ENCODE peak calls at places on chromosome 2, in nine cellular contexts. One of them, this sample, is unnamed.

GRCh38 chr2:58054264-58054663 is 7.7 kb downstream of the VRK2 start:
- DNase-seq in spleen: no peak
- DNase-seq in H1: no peak
- DNase-seq in endothelial cell of umbilical vein: no peak
- DNase-seq in sigmoid colon: no peak
- DNase-seq in stomach: no peak
- DNase-seq in transverse colon: no peak
- DNase-seq in upper lobe of left lung: no peak
- DNase-seq in HCT116: no peak
- DNase-seq in this sample: no peak

GRCh38 chr2:102313025-102313424 is 1.7 kb downstream of the IL1RL1 start:
- DNase-seq in endothelial cell of umbilical vein: peak; percentile 67
- DNase-seq in transverse colon: no peak
- DNase-seq in sigmoid colon: no peak
- DNase-seq in upper lobe of left lung: no peak
- DNase-seq in stomach: no peak
- DNase-seq in spleen: no peak
- DNase-seq in H1: no peak
- DNase-seq in HCT116: no peak
- DNase-seq in this sample: no peak

GRCh38 chr2:195672674-195673073 is 15.6 kb downstream of the SLC39A10 start:
- DNase-seq in upper lobe of left lung: no peak
- DNase-seq in HCT116: no peak
- DNase-seq in sigmoid colon: no peak
- DNase-seq in transverse colon: no peak
- DNase-seq in endothelial cell of umbilical vein: no peak
- DNase-seq in stomach: no peak
- DNase-seq in spleen: no peak
- DNase-seq in H1: no peak
- DNase-seq in this sample: no peak

GRCh38 chr2:168608796-168609195 is 152.7 kb downstream of the CERS6 start:
- DNase-seq in HCT116: no peak
- DNase-seq in H1: no peak
- DNase-seq in upper lobe of left lung: no peak
- DNase-seq in transverse colon: no peak
- DNase-seq in endothelial cell of umbilical vein: no peak
- DNase-seq in spleen: no peak
- DNase-seq in sigmoid colon: no peak
- DNase-seq in stomach: no peak
- DNase-seq in this sample: no peak

GRCh38 chr2:177031435-177032222 is 181.0 kb upstream of the HNRNPA3 start:
- DNase-seq in endothelial cell of umbilical vein: no peak
- DNase-seq in sigmoid colon: no peak
- DNase-seq in H1: no peak
- DNase-seq in spleen: no peak
- DNase-seq in stomach: no peak
- DNase-seq in upper lobe of left lung: no peak
- DNase-seq in HCT116: no peak
- DNase-seq in transverse colon: no peak
- DNase-seq in this sample: no peak

GRCh38 chr2:101329026-101329425 is 20.5 kb upstream of the RNF149 start:
- DNase-seq in upper lobe of left lung: no peak
- DNase-seq in stomach: no peak
- DNase-seq in transverse colon: no peak
- DNase-seq in spleen: no peak
- DNase-seq in HCT116: no peak
- DNase-seq in endothelial cell of umbilical vein: no peak
- DNase-seq in sigmoid colon: no peak
- DNase-seq in H1: no peak
- DNase-seq in this sample: no peak

GRCh38 chr2:45851576-45852304 is 200.3 kb downstream of the PRKCE start:
- DNase-seq in stomach: no peak
- DNase-seq in HCT116: no peak
- DNase-seq in H1: no peak
- DNase-seq in upper lobe of left lung: no peak
- DNase-seq in spleen: peak; percentile 54
- DNase-seq in endothelial cell of umbilical vein: no peak
- DNase-seq in sigmoid colon: no peak
- DNase-seq in transverse colon: no peak
- DNase-seq in this sample: no peak

GRCh38 chr2:27263287-27264252 is 723 bp upstream of the SLC30A3 start:
- DNase-seq in spleen: no peak
- DNase-seq in transverse colon: no peak
- DNase-seq in sigmoid colon: no peak
- DNase-seq in HCT116: no peak
- DNase-seq in endothelial cell of umbilical vein: peak; percentile 31
- DNase-seq in upper lobe of left lung: no peak
- DNase-seq in H1: no peak
- DNase-seq in stomach: no peak
- DNase-seq in this sample: no peak

GRCh38 chr2:238720232-238720672 is 127.6 kb upstream of the TWIST2 start:
- DNase-seq in HCT116: peak; percentile 52
- DNase-seq in endothelial cell of umbilical vein: peak; percentile 29
- DNase-seq in spleen: no peak
- DNase-seq in transverse colon: peak; percentile 56
- DNase-seq in sigmoid colon: no peak
- DNase-seq in upper lobe of left lung: peak; percentile 48
- DNase-seq in H1: peak; percentile 43
- DNase-seq in stomach: peak; percentile 54
- DNase-seq in this sample: no peak

GRCh38 chr2:233852056-233852455 is 2.3 kb downstream of the HJURP start:
- DNase-seq in H1: no peak
- DNase-seq in HCT116: no peak
- DNase-seq in sigmoid colon: no peak
- DNase-seq in stomach: peak; percentile 23
- DNase-seq in transverse colon: no peak
- DNase-seq in endothelial cell of umbilical vein: peak; percentile 51
- DNase-seq in upper lobe of left lung: no peak
- DNase-seq in spleen: no peak
- DNase-seq in this sample: no peak
- H3K4me3 ChIP-seq in H1: no peak overlapping the region
- H3K4me3 ChIP-seq in HCT116: no peak overlapping the region
- H3K4me3 ChIP-seq in sigmoid colon: no peak overlapping the region
- H3K4me3 ChIP-seq in stomach: no peak overlapping the region
- H3K4me3 ChIP-seq in transverse colon: no peak overlapping the region
- H3K4me3 ChIP-seq in endothelial cell of umbilical vein: peak overlapping the region; percentile 89
- H3K4me3 ChIP-seq in upper lobe of left lung: no peak overlapping the region
- H3K4me3 ChIP-seq in spleen: no peak overlapping the region
- H3K4me3 ChIP-seq in this sample: no peak overlapping the region

GRCh38 chr2:8119782-8120551 is 561.9 kb upstream of the ID2 start:
- DNase-seq in upper lobe of left lung: no peak
- DNase-seq in HCT116: no peak
- DNase-seq in sigmoid colon: no peak
- DNase-seq in H1: no peak
- DNase-seq in transverse colon: peak; percentile 27
- DNase-seq in endothelial cell of umbilical vein: no peak
- DNase-seq in spleen: no peak
- DNase-seq in stomach: no peak
- DNase-seq in this sample: no peak
- TF ChIP-seq POLR2AphosphoS5 in upper lobe of left lung: no peak
- TF ChIP-seq POLR2AphosphoS5 in HCT116: no peak
- TF ChIP-seq POLR2AphosphoS5 in sigmoid colon: no peak
- TF ChIP-seq POLR2AphosphoS5 in H1: no peak
- TF ChIP-seq POLR2AphosphoS5 in transverse colon: peak; percentile 43
- TF ChIP-seq POLR2AphosphoS5 in endothelial cell of umbilical vein: no peak
- TF ChIP-seq POLR2AphosphoS5 in spleen: no peak
- TF ChIP-seq POLR2AphosphoS5 in stomach: peak; percentile 5
- TF ChIP-seq POLR2AphosphoS5 in this sample: no peak

DNA sequence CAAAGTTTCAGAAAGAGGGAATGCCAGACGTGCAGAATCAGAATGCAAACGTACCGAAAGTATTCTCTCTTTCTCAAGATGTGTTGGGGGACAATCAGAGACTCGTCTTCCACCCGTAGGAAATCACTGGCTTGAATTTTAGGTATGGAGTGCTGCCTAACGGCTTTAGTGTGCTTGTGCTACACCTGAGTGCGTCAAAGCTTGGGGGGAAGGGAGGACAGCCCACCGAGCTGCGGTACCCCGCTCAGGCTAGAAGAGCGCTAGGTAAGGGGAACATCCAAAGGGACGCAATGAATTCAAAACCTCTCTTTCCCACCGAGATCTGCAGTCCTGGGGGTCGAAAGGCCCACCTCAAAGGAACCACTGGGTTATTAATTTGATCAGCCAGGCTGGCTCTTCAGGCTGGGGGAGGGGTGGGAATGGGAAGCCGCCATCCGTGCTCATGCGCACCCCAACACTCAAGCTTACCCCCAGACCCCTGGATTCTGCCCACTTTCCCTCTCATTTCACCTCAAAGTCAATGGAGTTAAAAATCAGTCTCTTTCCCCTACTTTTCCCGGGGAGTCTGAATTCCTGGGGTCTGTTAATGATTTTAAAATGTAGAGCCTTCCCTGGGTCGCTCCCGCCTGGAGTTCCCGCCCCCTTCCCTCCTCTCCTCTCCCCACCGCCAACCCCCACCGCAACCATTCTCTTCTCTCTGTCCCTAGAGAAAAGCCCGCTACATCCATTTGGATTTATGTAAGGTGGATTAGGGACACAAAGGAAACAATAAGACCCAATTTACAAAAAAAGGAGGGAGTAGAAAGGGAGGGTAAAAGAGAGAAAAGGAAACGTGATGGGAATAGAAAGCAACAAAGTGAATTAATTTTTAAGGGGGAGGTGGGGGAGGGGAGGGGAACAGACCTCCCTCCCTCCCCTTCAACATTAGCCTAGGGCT is 2.5 kb downstream of the EPHA4 start:
- DNase-seq in stomach: no peak
- DNase-seq in transverse colon: no peak
- DNase-seq in sigmoid colon: no peak
- DNase-seq in endothelial cell of umbilical vein: no peak
- DNase-seq in H1: no peak
- DNase-seq in HCT116: no peak
- DNase-seq in spleen: peak; percentile 28
- DNase-seq in upper lobe of left lung: no peak
- DNase-seq in this sample: no peak
- H3K4me3 ChIP-seq in stomach: peak overlapping the region; percentile 64
- H3K4me3 ChIP-seq in transverse colon: peak overlapping the region; percentile 76
- H3K4me3 ChIP-seq in sigmoid colon: peak overlapping the region; percentile 69
- H3K4me3 ChIP-seq in endothelial cell of umbilical vein: no peak overlapping the region
- H3K4me3 ChIP-seq in H1: peak overlapping the region; percentile 61
- H3K4me3 ChIP-seq in HCT116: no peak overlapping the region
- H3K4me3 ChIP-seq in spleen: peak overlapping the region; percentile 79
- H3K4me3 ChIP-seq in upper lobe of left lung: peak overlapping the region; percentile 78
- H3K4me3 ChIP-seq in this sample: peak overlapping the region; percentile 56

GRCh38 chr2:161199885-161200284 is 39.7 kb downstream of the TANK start:
- DNase-seq in stomach: no peak
- DNase-seq in sigmoid colon: no peak
- DNase-seq in endothelial cell of umbilical vein: no peak
- DNase-seq in HCT116: no peak
- DNase-seq in spleen: no peak
- DNase-seq in H1: no peak
- DNase-seq in upper lobe of left lung: no peak
- DNase-seq in transverse colon: no peak
- DNase-seq in this sample: no peak
- TF ChIP-seq POLR2AphosphoS5 in stomach: no peak
- TF ChIP-seq POLR2AphosphoS5 in sigmoid colon: no peak
- TF ChIP-seq POLR2AphosphoS5 in endothelial cell of umbilical vein: no peak
- TF ChIP-seq POLR2AphosphoS5 in HCT116: no peak
- TF ChIP-seq POLR2AphosphoS5 in spleen: no peak
- TF ChIP-seq POLR2AphosphoS5 in H1: no peak
- TF ChIP-seq POLR2AphosphoS5 in upper lobe of left lung: no peak
- TF ChIP-seq POLR2AphosphoS5 in transverse colon: no peak
- TF ChIP-seq POLR2AphosphoS5 in this sample: no peak

GRCh38 chr2:120344214-120344990 is 1.5 kb upstream of the INHBB start:
- DNase-seq in upper lobe of left lung: no peak
- DNase-seq in sigmoid colon: no peak
- DNase-seq in spleen: peak; percentile 82
- DNase-seq in stomach: no peak
- DNase-seq in HCT116: no peak
- DNase-seq in H1: no peak
- DNase-seq in endothelial cell of umbilical vein: no peak
- DNase-seq in transverse colon: no peak
- DNase-seq in this sample: peak; percentile 81
- H3K4me3 ChIP-seq in upper lobe of left lung: peak overlapping the region; percentile 62
- H3K4me3 ChIP-seq in sigmoid colon: peak overlapping the region; percentile 55
- H3K4me3 ChIP-seq in spleen: peak overlapping the region; percentile 80
- H3K4me3 ChIP-seq in stomach: peak overlapping the region; percentile 59
- H3K4me3 ChIP-seq in HCT116: peak overlapping the region; percentile 57
- H3K4me3 ChIP-seq in H1: peak overlapping the region; percentile 23
- H3K4me3 ChIP-seq in endothelial cell of umbilical vein: no peak overlapping the region
- H3K4me3 ChIP-seq in transverse colon: peak overlapping the region; percentile 47
- H3K4me3 ChIP-seq in this sample: peak overlapping the region; percentile 75

GRCh38 chr2:32227492-32227891 is 37.2 kb downstream of the NLRC4 start:
- DNase-seq in sigmoid colon: no peak
- DNase-seq in spleen: no peak
- DNase-seq in H1: no peak
- DNase-seq in HCT116: no peak
- DNase-seq in endothelial cell of umbilical vein: no peak
- DNase-seq in stomach: no peak
- DNase-seq in upper lobe of left lung: no peak
- DNase-seq in transverse colon: no peak
- DNase-seq in this sample: no peak
- TF ChIP-seq POLR2AphosphoS5 in sigmoid colon: no peak
- TF ChIP-seq POLR2AphosphoS5 in spleen: no peak
- TF ChIP-seq POLR2AphosphoS5 in H1: no peak
- TF ChIP-seq POLR2AphosphoS5 in HCT116: no peak
- TF ChIP-seq POLR2AphosphoS5 in endothelial cell of umbilical vein: no peak
- TF ChIP-seq POLR2AphosphoS5 in stomach: no peak
- TF ChIP-seq POLR2AphosphoS5 in upper lobe of left lung: no peak
- TF ChIP-seq POLR2AphosphoS5 in transverse colon: no peak
- TF ChIP-seq POLR2AphosphoS5 in this sample: no peak

GRCh38 chr2:216695401-216695821 is at the start of gene IGFBP5:
- DNase-seq in spleen: no peak
- DNase-seq in stomach: peak; percentile 89
- DNase-seq in endothelial cell of umbilical vein: peak; percentile 11
- DNase-seq in sigmoid colon: peak; percentile 98
- DNase-seq in upper lobe of left lung: peak; percentile 47
- DNase-seq in HCT116: no peak
- DNase-seq in H1: peak; percentile 66
- DNase-seq in transverse colon: peak; percentile 75
- DNase-seq in this sample: peak; percentile 81
- H3K4me3 ChIP-seq in spleen: peak within 1 kb of the TSS; percentile 68
- H3K4me3 ChIP-seq in stomach: peak within 1 kb of the TSS; percentile 58
- H3K4me3 ChIP-seq in endothelial cell of umbilical vein: no peak within 1 kb of the TSS
- H3K4me3 ChIP-seq in sigmoid colon: peak within 1 kb of the TSS; percentile 85
- H3K4me3 ChIP-seq in upper lobe of left lung: peak within 1 kb of the TSS; percentile 46
- H3K4me3 ChIP-seq in HCT116: no peak within 1 kb of the TSS
- H3K4me3 ChIP-seq in H1: peak within 1 kb of the TSS; percentile 68
- H3K4me3 ChIP-seq in transverse colon: peak within 1 kb of the TSS; percentile 44
- H3K4me3 ChIP-seq in this sample: peak within 1 kb of the TSS; percentile 72

DNA sequence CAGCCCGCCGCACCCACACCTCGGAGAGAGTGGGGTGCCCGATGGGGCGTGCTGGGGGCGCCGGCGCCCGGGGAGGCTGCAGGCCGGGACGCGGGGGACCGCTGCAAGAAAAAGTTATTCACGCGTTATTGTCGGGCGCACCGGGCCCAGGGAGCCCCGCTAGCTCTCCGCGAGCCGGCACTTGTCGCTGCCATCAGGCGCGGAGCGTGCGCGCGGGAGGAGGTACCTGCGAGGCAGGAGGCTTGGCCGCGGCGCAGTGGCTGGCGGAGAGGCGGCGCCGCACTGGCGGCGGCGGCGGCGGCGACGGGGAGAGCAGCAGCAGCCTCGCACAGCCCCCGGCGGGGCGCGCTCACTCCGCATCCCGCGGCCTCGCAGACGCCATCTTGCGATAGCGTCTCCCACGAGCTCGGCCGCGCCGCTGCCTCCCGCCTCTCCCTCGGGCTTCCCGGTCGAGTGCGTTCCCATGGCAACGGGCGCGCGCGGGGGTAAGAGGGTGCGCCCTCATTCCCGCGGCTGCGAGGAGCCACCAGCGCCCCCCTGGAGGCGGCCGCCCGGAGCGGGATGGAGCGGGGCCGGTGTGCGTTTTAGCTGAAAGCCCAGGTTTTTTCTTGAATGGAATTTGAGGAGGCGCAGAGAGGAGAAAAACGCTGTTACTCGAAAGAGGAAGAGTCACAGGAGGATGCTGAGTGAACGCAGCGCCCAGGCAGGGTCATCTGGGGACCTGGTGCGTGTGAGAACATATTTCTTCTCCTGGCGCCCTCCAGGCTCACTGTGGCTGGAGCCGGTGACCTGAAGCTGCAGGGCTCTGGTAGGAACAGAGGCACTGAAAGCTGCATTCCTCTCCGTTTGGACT is at the start of gene CHN1:
- DNase-seq in stomach: peak; percentile 49
- DNase-seq in HCT116: no peak
- DNase-seq in H1: no peak
- DNase-seq in endothelial cell of umbilical vein: peak; percentile 85
- DNase-seq in transverse colon: peak; percentile 60
- DNase-seq in sigmoid colon: peak; percentile 91
- DNase-seq in upper lobe of left lung: peak; percentile 63
- DNase-seq in spleen: peak; percentile 89
- DNase-seq in this sample: no peak
- TF ChIP-seq POLR2AphosphoS5 in stomach: no peak
- TF ChIP-seq POLR2AphosphoS5 in HCT116: no peak
- TF ChIP-seq POLR2AphosphoS5 in H1: peak; percentile 63
- TF ChIP-seq POLR2AphosphoS5 in endothelial cell of umbilical vein: peak; percentile 60
- TF ChIP-seq POLR2AphosphoS5 in transverse colon: no peak
- TF ChIP-seq POLR2AphosphoS5 in sigmoid colon: peak; percentile 59
- TF ChIP-seq POLR2AphosphoS5 in upper lobe of left lung: peak; percentile 43
- TF ChIP-seq POLR2AphosphoS5 in spleen: peak; percentile 76
- TF ChIP-seq POLR2AphosphoS5 in this sample: no peak

This sample was measured in breast epithelium.